ENCODE peak calls at places on chromosomes 5 and 9, in eight cellular contexts. One of them, this sample, is unnamed.

GRCh38 chr9:126642839-126643238 is 29.1 kb downstream of the LMX1B start:
- DNase-seq in body of pancreas: no peak
- DNase-seq in psoas muscle: no peak
- DNase-seq in heart left ventricle: no peak
- DNase-seq in nephron progenitor cell: no peak
- DNase-seq in mammary epithelial cell: no peak
- DNase-seq in IMR-90: no peak
- DNase-seq in coronary artery: no peak
- DNase-seq in this sample: no peak

GRCh38 chr5:159510282-159510681 is 180.0 kb upstream of the IL12B start:
- DNase-seq in body of pancreas: peak; percentile 20
- DNase-seq in coronary artery: no peak
- DNase-seq in mammary epithelial cell: no peak
- DNase-seq in nephron progenitor cell: peak; percentile 83
- DNase-seq in psoas muscle: peak; percentile 73
- DNase-seq in IMR-90: peak; percentile 85
- DNase-seq in heart left ventricle: peak; percentile 89
- DNase-seq in this sample: peak; percentile 81

GRCh38 chr9:97556721-97557605 is 55.5 kb downstream of the TMOD1 start:
- DNase-seq in coronary artery: peak; percentile 89
- DNase-seq in nephron progenitor cell: no peak
- DNase-seq in mammary epithelial cell: no peak
- DNase-seq in heart left ventricle: peak; percentile 62
- DNase-seq in IMR-90: no peak
- DNase-seq in body of pancreas: peak; percentile 76
- DNase-seq in psoas muscle: peak; percentile 75
- DNase-seq in this sample: no peak

GRCh38 chr9:90219548-90220118 is 423.0 kb downstream of the DIRAS2 start:
- DNase-seq in heart left ventricle: no peak
- DNase-seq in IMR-90: no peak
- DNase-seq in mammary epithelial cell: no peak
- DNase-seq in nephron progenitor cell: peak; percentile 61
- DNase-seq in body of pancreas: peak; percentile 16
- DNase-seq in coronary artery: no peak
- DNase-seq in psoas muscle: no peak
- DNase-seq in this sample: no peak

GRCh38 chr9:114050226-114050568 is 27.9 kb downstream of the AMBP start:
- DNase-seq in coronary artery: no peak
- DNase-seq in nephron progenitor cell: no peak
- DNase-seq in IMR-90: no peak
- DNase-seq in mammary epithelial cell: no peak
- DNase-seq in psoas muscle: no peak
- DNase-seq in heart left ventricle: no peak
- DNase-seq in body of pancreas: no peak
- DNase-seq in this sample: no peak

GRCh38 chr9:16625831-16626230 is 244.6 kb downstream of the BNC2 start:
- DNase-seq in coronary artery: no peak
- DNase-seq in nephron progenitor cell: no peak
- DNase-seq in IMR-90: peak; percentile 67
- DNase-seq in heart left ventricle: no peak
- DNase-seq in mammary epithelial cell: no peak
- DNase-seq in psoas muscle: no peak
- DNase-seq in body of pancreas: no peak
- DNase-seq in this sample: no peak

GRCh38 chr5:153960269-153961215 is 78.2 kb downstream of the FAM114A2 start:
- DNase-seq in mammary epithelial cell: no peak
- DNase-seq in psoas muscle: no peak
- DNase-seq in nephron progenitor cell: peak; percentile 26
- DNase-seq in body of pancreas: no peak
- DNase-seq in IMR-90: no peak
- DNase-seq in coronary artery: no peak
- DNase-seq in heart left ventricle: no peak
- DNase-seq in this sample: no peak

GRCh38 chr5:37323607-37324006 is 47.3 kb downstream of the NUP155 start:
- DNase-seq in body of pancreas: no peak
- DNase-seq in psoas muscle: no peak
- DNase-seq in IMR-90: no peak
- DNase-seq in nephron progenitor cell: no peak
- DNase-seq in mammary epithelial cell: no peak
- DNase-seq in coronary artery: no peak
- DNase-seq in heart left ventricle: no peak
- DNase-seq in this sample: no peak

GRCh38 chr9:132798817-132799790 is 79.0 kb downstream of the AK8 start:
- DNase-seq in heart left ventricle: no peak
- DNase-seq in nephron progenitor cell: no peak
- DNase-seq in body of pancreas: no peak
- DNase-seq in mammary epithelial cell: no peak
- DNase-seq in coronary artery: no peak
- DNase-seq in psoas muscle: no peak
- DNase-seq in IMR-90: no peak
- DNase-seq in this sample: no peak

GRCh38 chr9:121963542-121963995 is 129.5 kb downstream of the TTLL11 start:
- DNase-seq in IMR-90: peak; percentile 88
- DNase-seq in mammary epithelial cell: peak; percentile 78
- DNase-seq in coronary artery: no peak
- DNase-seq in nephron progenitor cell: no peak
- DNase-seq in psoas muscle: no peak
- DNase-seq in body of pancreas: no peak
- DNase-seq in heart left ventricle: no peak
- DNase-seq in this sample: no peak

GRCh38 chr9:111559000-111559610 is 34.1 kb downstream of the ZNF483 start:
- DNase-seq in mammary epithelial cell: peak; percentile 67
- DNase-seq in body of pancreas: no peak
- DNase-seq in IMR-90: peak; percentile 69
- DNase-seq in nephron progenitor cell: no peak
- DNase-seq in coronary artery: no peak
- DNase-seq in psoas muscle: no peak
- DNase-seq in heart left ventricle: no peak
- DNase-seq in this sample: no peak

GRCh38 chr5:137179203-137179602 is 319.9 kb downstream of the SPOCK1 start:
- DNase-seq in psoas muscle: no peak
- DNase-seq in coronary artery: no peak
- DNase-seq in nephron progenitor cell: no peak
- DNase-seq in heart left ventricle: no peak
- DNase-seq in body of pancreas: no peak
- DNase-seq in mammary epithelial cell: no peak
- DNase-seq in IMR-90: no peak
- DNase-seq in this sample: no peak

GRCh38 chr9:134374301-134375010 is 48.2 kb downstream of the RXRA start:
- DNase-seq in coronary artery: no peak
- DNase-seq in heart left ventricle: peak; percentile 57
- DNase-seq in body of pancreas: peak; percentile 78
- DNase-seq in nephron progenitor cell: no peak
- DNase-seq in mammary epithelial cell: no peak
- DNase-seq in psoas muscle: peak; percentile 94
- DNase-seq in IMR-90: no peak
- DNase-seq in this sample: peak; percentile 95

GRCh38 chr5:146048994-146049703 is 56.2 kb downstream of the PLAC8L1 start:
- DNase-seq in nephron progenitor cell: peak; percentile 65
- DNase-seq in body of pancreas: peak; percentile 56
- DNase-seq in coronary artery: no peak
- DNase-seq in psoas muscle: no peak
- DNase-seq in IMR-90: peak; percentile 84
- DNase-seq in heart left ventricle: peak; percentile 36
- DNase-seq in mammary epithelial cell: peak; percentile 61
- DNase-seq in this sample: no peak

DNA sequence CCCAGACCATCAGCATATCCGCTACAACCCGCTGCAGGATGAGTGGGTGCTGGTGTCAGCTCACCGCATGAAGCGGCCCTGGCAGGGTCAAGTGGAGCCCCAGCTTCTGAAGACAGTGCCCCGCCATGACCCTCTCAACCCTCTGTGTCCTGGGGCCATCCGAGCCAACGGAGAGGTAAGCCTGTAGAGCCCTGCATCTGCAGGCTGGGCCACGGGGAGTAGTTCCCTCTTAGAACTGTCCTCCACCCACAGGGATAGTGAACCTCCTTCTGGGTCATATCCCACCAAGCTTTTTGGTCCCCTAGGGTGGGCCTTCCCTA is 569 bp downstream of the GALT start:
- DNase-seq in nephron progenitor cell: no peak
- DNase-seq in IMR-90: no peak
- DNase-seq in mammary epithelial cell: no peak
- DNase-seq in heart left ventricle: no peak
- DNase-seq in coronary artery: no peak
- DNase-seq in body of pancreas: no peak
- DNase-seq in psoas muscle: no peak
- DNase-seq in this sample: no peak
- TF ChIP-seq CTCF in nephron progenitor cell: no peak
- TF ChIP-seq CTCF in IMR-90: no peak
- TF ChIP-seq CTCF in mammary epithelial cell: no peak
- TF ChIP-seq CTCF in heart left ventricle: no peak
- TF ChIP-seq CTCF in coronary artery: no peak
- TF ChIP-seq CTCF in body of pancreas: no peak
- TF ChIP-seq CTCF in psoas muscle: no peak
- TF ChIP-seq CTCF in this sample: no peak

DNA sequence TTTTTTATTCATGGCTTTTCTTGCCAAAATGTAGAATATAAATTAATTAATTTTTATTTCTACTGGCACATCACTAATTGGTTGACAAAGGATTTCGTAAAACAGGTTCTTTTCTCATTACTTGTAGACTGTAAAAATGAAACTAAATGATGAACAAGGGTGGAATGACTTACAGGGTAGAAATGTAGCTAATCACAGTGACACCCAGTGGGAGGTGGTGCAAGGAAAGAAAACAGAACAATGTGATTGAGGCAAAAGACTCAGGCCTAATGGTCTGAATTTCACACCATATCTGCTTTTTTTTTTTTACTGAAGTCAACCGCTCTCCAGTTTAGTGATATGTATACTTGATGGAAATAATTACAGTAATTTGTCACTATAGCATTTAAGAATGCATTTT is 28.9 kb downstream of the GABRG2 start:
- DNase-seq in mammary epithelial cell: no peak
- DNase-seq in psoas muscle: no peak
- DNase-seq in IMR-90: no peak
- DNase-seq in nephron progenitor cell: no peak
- DNase-seq in body of pancreas: no peak
- DNase-seq in coronary artery: no peak
- DNase-seq in heart left ventricle: no peak
- DNase-seq in this sample: no peak
- TF ChIP-seq CTCF in mammary epithelial cell: no peak
- TF ChIP-seq CTCF in psoas muscle: no peak
- TF ChIP-seq CTCF in IMR-90: no peak
- TF ChIP-seq CTCF in nephron progenitor cell: no peak
- TF ChIP-seq CTCF in body of pancreas: no peak
- TF ChIP-seq CTCF in coronary artery: no peak
- TF ChIP-seq CTCF in heart left ventricle: no peak
- TF ChIP-seq CTCF in this sample: no peak

DNA sequence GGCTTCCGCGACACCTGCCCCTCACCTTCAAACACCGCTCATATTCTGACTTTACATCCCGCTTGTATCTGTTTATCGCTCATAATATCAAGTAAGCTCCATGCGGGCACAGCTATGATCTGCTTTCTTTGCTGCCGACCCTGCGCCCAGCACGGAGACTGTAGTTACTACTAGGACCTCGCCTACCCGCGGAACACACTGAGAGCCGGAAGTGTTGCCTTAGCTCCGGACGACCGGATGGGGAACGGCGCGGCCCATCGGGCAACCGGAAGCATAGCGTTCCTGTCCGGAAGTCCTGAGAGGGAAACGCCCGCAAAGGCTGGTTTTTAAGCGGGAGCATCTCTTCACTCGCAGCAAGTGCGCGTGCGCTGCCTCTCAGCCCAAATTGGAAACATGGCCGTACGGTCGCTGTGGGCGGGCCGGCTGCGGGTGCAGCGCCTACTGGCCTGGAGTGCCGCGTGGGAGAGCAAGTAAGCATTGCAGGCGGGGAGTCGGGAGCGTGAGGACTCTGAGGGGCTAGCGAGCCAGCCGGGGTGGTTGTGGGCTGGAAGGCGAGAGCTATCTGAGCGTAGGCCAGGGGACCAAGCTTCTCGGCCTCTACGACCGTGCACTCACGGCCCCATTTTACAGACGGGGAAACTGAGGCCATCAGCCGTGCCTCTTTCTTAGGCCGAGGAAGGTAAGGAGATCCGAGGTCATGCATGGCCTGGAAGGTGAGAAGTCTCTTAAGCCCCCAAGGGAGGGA is at the start of gene GRPEL2:
- DNase-seq in coronary artery: peak; percentile 97
- DNase-seq in mammary epithelial cell: peak; percentile 95
- DNase-seq in IMR-90: peak; percentile 98
- DNase-seq in nephron progenitor cell: peak; percentile 93
- DNase-seq in heart left ventricle: peak; percentile 98
- DNase-seq in body of pancreas: peak; percentile 94
- DNase-seq in psoas muscle: peak; percentile 98
- DNase-seq in this sample: peak; percentile 93
- TF ChIP-seq CTCF in coronary artery: no peak
- TF ChIP-seq CTCF in mammary epithelial cell: no peak
- TF ChIP-seq CTCF in IMR-90: no peak
- TF ChIP-seq CTCF in nephron progenitor cell: no peak
- TF ChIP-seq CTCF in heart left ventricle: no peak
- TF ChIP-seq CTCF in body of pancreas: no peak
- TF ChIP-seq CTCF in psoas muscle: no peak
- TF ChIP-seq CTCF in this sample: no peak

DNA sequence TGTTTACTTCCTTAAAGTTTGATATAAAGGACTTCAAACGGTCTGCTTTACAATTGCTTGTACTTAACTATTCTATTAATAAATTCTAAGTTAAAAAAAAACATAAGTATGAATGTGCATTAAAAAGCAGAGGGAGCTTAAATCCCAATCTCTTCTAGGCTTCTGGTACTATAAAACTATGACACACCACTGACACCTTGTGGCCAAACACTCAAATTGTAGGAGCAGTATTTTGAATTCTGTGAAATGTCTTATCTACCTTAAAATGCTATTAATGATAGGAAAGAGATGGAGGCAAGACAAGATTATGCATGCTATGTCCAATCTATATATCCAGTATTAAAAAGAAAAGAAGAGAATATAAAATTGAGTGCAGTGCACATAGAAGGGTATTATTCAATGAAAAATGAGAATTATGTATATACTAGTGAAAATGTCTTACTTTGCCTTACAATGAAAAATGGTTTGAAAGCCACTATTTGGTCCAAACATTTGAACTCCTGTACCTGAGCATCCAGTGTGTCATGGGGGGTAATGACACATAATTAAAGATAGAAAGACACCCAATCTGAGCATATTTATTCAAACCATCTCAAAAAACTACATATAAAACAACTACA is 87.6 kb downstream of the ERP44 start:
- DNase-seq in psoas muscle: no peak
- DNase-seq in heart left ventricle: no peak
- DNase-seq in nephron progenitor cell: peak; percentile 39
- DNase-seq in IMR-90: peak; percentile 67
- DNase-seq in coronary artery: no peak
- DNase-seq in body of pancreas: no peak
- DNase-seq in mammary epithelial cell: peak; percentile 29
- DNase-seq in this sample: no peak
- TF ChIP-seq CTCF in psoas muscle: peak; percentile 49
- TF ChIP-seq CTCF in heart left ventricle: peak; percentile 44
- TF ChIP-seq CTCF in nephron progenitor cell: peak; percentile 78
- TF ChIP-seq CTCF in IMR-90: peak; percentile 60
- TF ChIP-seq CTCF in coronary artery: no peak
- TF ChIP-seq CTCF in body of pancreas: peak; percentile 70
- TF ChIP-seq CTCF in mammary epithelial cell: peak; percentile 69
- TF ChIP-seq CTCF in this sample: peak; percentile 15

GRCh38 chr5:150989695-150990094 is 30.7 kb upstream of the GPX3 start:
- DNase-seq in IMR-90: no peak
- DNase-seq in psoas muscle: no peak
- DNase-seq in mammary epithelial cell: no peak
- DNase-seq in body of pancreas: no peak
- DNase-seq in heart left ventricle: no peak
- DNase-seq in coronary artery: no peak
- DNase-seq in nephron progenitor cell: no peak
- DNase-seq in this sample: no peak
- TF ChIP-seq CTCF in IMR-90: peak; percentile 24
- TF ChIP-seq CTCF in psoas muscle: no peak
- TF ChIP-seq CTCF in mammary epithelial cell: peak; percentile 17
- TF ChIP-seq CTCF in body of pancreas: no peak
- TF ChIP-seq CTCF in heart left ventricle: no peak
- TF ChIP-seq CTCF in coronary artery: no peak
- TF ChIP-seq CTCF in nephron progenitor cell: no peak
- TF ChIP-seq CTCF in this sample: peak; percentile 14

This sample was measured in gastrocnemius medialis.